ENCODE peak calls at places on chromosomes 12 and 14, in five cellular contexts. X, O, P, Y and W are unnamed samples.

GRCh38 chr14:96176811-96177211 is 27.8 kb upstream of the BDKRB2 start:
- DNase-seq in X (no peak), O (no peak), P (peak; percentile 45), Y (no peak), W (peak; percentile 20)

GRCh38 chr12:116698131-116698495 is 39.8 kb downstream of the SPRING1 start:
- DNase-seq in X (peak; percentile 81), O (no peak), P (no peak), Y (no peak), W (no peak)

GRCh38 chr12:106863185-106863584 is 88.7 kb downstream of the RIC8B start:
- DNase-seq in X (no peak), O (no peak), P (no peak), Y (no peak), W (no peak)

GRCh38 chr14:54252072-54252730 is 144.6 kb upstream of the CDKN3 start:
- DNase-seq in X (peak; percentile 98), O (no peak), P (no peak), Y (no peak), W (peak; percentile 73)

GRCh38 chr14:64732066-64732465 is 27.8 kb downstream of the PLEKHG3 start:
- DNase-seq in X (no peak), O (no peak), P (no peak), Y (no peak), W (no peak)

GRCh38 chr12:95004610-95005009 is 1.1 kb upstream of the NDUFA12 start:
- DNase-seq in X (no peak), O (no peak), P (no peak), Y (no peak), W (no peak)

GRCh38 chr14:74019743-74020142 is 594 bp downstream of the BBOF1 start:
- DNase-seq in X (no peak), O (no peak), P (no peak), Y (no peak), W (no peak)

GRCh38 chr14:94617366-94617941 is 5.3 kb downstream of the SERPINA3 start:
- DNase-seq in X (no peak), O (no peak), P (no peak), Y (no peak), W (no peak)

GRCh38 chr12:15013634-15014169 is 40.9 kb downstream of the PDE6H start:
- DNase-seq in X (no peak), O (no peak), P (no peak), Y (no peak), W (no peak)

GRCh38 chr12:57046947-57047890 is 2.7 kb downstream of the MYO1A start:
- DNase-seq in X (no peak), O (no peak), P (no peak), Y (no peak), W (no peak)

GRCh38 chr14:79514700-79515099 is 696.6 kb downstream of the DIO2 start:
- DNase-seq in X (no peak), O (no peak), P (no peak), Y (no peak), W (peak; percentile 60)

GRCh38 chr14:36974985-36975384 is 197.4 kb downstream of the SLC25A21 start:
- DNase-seq in X (no peak), O (no peak), P (no peak), Y (no peak), W (no peak)

GRCh38 chr14:77903233-77903632 is 103.3 kb downstream of the ADCK1 start:
- DNase-seq in X (no peak), O (no peak), P (no peak), Y (no peak), W (no peak)

GRCh38 chr12:62744551-62744950 is 190.4 kb downstream of the PPM1H start:
- DNase-seq in X (no peak), O (no peak), P (no peak), Y (no peak), W (peak; percentile 90)

GRCh38 chr12:80045594-80045993 is 53.7 kb upstream of the OTOGL start:
- DNase-seq in X (no peak), O (no peak), P (no peak), Y (no peak), W (no peak)

GRCh38 chr14:76977793-76978730 is 50.4 kb downstream of the IRF2BPL start:
- DNase-seq in X (no peak), O (peak; percentile 60), P (peak; percentile 29), Y (no peak), W (no peak)

GRCh38 chr12:7113389-7113871 is 4.4 kb upstream of the C1RL start:
- DNase-seq in X (no peak), O (no peak), P (no peak), Y (peak; percentile 62), W (no peak)

DNA sequence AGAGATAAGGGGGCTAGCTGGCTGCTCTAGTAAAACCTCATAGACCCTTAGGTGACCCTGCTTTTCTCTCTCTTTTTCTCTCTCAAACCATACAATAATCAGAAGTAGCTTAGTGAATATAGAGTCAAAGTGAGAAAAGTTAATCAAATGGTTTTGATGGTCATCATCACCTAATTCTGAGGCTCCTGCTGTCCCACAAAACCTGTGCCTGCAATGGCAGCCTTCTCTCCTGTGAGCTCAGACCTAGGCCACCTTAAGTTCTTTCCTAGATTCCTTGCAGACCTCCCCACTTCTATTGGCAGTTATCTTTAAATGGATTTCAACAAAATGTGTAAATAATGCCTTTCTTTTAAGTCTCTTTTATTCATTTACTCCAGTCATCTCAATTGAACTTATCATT is 1.5 kb upstream of the RPAP3 start:
- DNase-seq in X (no peak), O (no peak), P (no peak), Y (no peak), W (no peak)
- H3K4me3 ChIP-seq in X (peak overlapping the region; percentile 63), O (no peak overlapping the region), P (no peak overlapping the region), Y (peak overlapping the region; percentile 86), W (no peak overlapping the region)

DNA sequence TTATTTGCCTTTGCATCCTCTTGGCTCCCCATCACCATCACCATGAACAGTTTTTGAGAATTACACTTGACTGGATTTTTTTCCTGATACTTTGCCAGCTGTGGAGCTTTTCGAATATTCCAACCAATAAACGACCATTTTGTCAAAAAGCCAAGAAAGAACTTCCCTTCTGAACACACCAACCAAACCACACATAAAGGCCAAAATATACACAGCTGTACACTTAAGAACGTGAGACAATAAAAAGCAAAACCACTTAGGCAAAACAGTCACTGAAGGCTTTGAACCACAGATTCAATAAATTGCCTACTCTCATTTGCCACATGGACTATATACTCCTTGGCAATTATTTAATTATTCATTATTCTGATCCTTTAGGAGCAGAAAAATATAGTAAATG is 1.1 kb downstream of the C14orf93 start:
- DNase-seq in X (no peak), O (no peak), P (no peak), Y (peak; percentile 61), W (no peak)
- H3K4me3 ChIP-seq in X (peak overlapping the region; percentile 75), O (peak overlapping the region; percentile 64), P (no peak overlapping the region), Y (peak overlapping the region; percentile 68), W (no peak overlapping the region)

DNA sequence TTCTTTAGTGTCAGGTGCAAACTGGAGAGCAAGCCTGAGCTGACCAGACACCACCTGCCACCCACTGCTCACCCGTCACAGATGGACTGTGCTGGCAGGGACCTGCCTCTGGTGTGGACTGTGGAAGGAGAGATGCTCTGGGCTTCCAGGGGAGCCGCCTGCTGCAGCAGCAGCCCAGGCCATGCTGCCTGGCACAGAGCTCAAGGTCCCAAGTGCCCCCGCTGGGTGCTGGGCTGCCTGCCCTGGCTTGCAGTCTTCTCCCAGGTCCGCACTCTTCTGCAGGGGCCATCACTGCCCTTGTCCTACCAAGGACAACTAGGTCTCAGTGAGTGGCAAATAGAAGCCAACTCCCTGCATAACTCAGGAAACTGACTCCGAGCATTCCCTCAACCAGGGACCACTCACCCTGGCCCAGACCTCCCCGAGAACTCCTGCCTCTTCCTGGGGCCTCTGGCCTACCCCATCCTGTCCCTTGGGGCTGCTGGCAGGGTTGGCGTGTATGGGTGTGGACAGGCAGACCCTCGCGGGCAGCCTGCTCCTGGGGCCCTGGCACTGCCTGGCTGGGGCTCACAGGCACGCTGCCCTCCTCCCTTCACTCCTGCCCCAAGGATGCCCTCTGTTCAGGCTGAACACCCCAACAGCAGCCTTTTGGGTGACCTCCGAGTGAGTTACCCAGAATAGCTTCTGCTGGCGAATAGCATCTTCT is 9.3 kb downstream of the AMN start:
- DNase-seq in X (no peak), O (no peak), P (no peak), Y (no peak), W (no peak)
- H3K4me3 ChIP-seq in X (no peak overlapping the region), O (no peak overlapping the region), P (no peak overlapping the region), Y (no peak overlapping the region), W (no peak overlapping the region)

DNA sequence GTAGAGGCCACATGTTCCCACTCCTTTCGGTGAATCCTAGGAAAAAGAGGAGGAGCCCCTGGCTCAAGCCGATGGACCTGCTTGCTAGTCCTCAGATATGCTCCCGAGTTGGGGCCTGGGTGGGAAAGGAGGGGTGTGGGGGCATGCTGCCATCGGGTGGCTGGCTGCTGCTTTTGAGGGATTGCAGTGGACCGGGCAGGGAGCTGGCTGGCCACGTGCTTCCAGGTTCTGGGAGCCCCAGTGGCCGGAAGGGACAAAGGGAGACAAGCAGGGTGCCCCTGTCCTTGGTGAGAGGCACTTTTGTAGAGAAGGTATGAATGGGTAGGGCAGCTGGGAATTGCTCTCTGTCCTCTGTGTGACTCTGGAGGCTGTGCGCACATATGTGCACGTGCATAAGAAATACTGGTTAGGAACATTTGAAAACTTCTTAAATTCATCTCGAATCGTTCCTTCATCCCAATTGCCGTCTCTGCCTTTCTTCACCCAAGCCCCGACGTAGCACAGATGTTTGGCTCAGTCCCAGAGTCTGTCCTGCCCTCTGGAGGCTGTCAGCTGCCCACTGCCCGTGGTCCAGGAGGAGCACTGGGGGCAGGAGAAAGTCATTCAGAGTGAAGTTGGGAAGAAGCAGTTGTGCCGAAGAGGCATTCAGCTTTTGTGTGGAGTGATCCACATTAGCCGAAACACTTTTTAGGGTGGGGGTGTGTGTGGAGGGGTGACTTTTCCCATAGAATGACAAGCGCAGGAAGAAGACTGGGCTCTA is 124.7 kb downstream of the TSPAN9 start:
- DNase-seq in X (no peak), O (no peak), P (no peak), Y (no peak), W (no peak)
- H3K4me3 ChIP-seq in X (no peak overlapping the region), O (peak overlapping the region; percentile 77), P (no peak overlapping the region), Y (no peak overlapping the region), W (no peak overlapping the region)

DNA sequence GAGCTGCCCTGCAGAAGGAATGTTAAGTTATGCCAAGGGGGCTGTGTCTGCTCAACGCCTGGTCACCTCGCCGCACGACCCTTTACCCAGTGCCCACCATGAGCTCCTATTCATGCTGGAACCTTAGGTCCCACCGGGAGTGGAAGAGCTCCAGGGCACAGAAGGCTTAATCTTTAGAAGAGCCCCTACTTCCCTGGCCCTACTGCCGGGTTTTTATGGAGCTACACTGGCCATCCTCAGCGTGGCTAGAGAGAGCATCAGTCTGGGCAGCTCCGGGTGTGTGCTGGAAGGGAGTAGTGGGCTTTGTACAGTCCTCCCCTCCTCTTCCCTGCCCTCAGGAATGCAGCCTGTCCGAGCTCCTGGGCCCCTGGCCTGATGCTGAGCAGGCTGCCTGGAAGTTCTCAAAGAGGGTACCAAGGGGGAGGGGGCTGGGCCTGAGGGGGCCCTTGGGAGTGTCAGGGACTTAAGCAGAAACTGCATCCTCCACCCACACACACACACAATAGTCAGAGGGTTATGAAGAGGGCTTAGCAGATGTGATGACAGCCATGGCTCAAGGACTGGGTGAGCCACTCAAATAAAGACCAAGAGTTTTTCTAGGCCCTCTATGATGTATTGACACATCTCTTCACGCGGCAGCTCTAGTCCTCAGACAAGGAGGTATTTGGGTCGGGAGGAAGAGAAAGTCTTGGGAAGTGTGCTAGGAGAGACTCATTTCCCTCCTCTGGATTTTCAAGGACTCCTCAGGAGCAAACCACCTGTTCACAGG is 16.4 kb upstream of the FIGNL2 start:
- DNase-seq in X (no peak), O (no peak), P (no peak), Y (no peak), W (no peak)
- H3K4me3 ChIP-seq in X (no peak overlapping the region), O (peak overlapping the region; percentile 59), P (no peak overlapping the region), Y (no peak overlapping the region), W (no peak overlapping the region)

GRCh38 chr14:41749425-41749824 is 142.7 kb downstream of the LRFN5 start:
- DNase-seq in X (no peak), O (no peak), P (no peak), Y (no peak), W (no peak)
- H3K4me3 ChIP-seq in X (peak overlapping the region; percentile 42), O (no peak overlapping the region), P (no peak overlapping the region), Y (no peak overlapping the region), W (no peak overlapping the region)

GRCh38 chr12:104467346-104467837 is 10.6 kb downstream of the CHST11 start:
- DNase-seq in X (no peak), O (no peak), P (no peak), Y (no peak), W (no peak)
- H3K4me3 ChIP-seq in X (no peak overlapping the region), O (no peak overlapping the region), P (no peak overlapping the region), Y (no peak overlapping the region), W (no peak overlapping the region)